ENCODE peak calls at places on chromosomes 16 and 17, in four cellular contexts. B is iris pigment epithelial cell; C is stimulated activated CD8-positive, alpha-beta memory T cell treated with anti-CD3 and anti-CD28 coated beads, Interleukin-2, amount 100 ng/mL, for 48 hours; J is AG04450. W is an unnamed sample.

GRCh38 chr16:2531371-2531695 is at the start of gene CEMP1:
- DNase-seq in B (no peak), J (no peak), C (no peak), W (no peak)

GRCh38 chr16:9900576-9900975 is 281.7 kb downstream of the GRIN2A start:
- DNase-seq in B (no peak), J (no peak), C (no peak), W (no peak)

GRCh38 chr17:82400830-82401229 is 17.3 kb upstream of the HEXD start:
- DNase-seq in C (peak), J (no peak), B (no peak), W (no peak)

GRCh38 chr16:77663711-77664110 is 58.6 kb upstream of the NUDT7 start:
- DNase-seq in B (no peak), C (no peak), J (no peak), W (no peak)

GRCh38 chr17:4938069-4938491 is 1.8 kb downstream of the SLC25A11 start:
- DNase-seq in B (no peak), C (no peak), J (no peak), W (no peak)

GRCh38 chr17:27473748-27474609 is 17.7 kb downstream of the KSR1 start:
- DNase-seq in C (peak), J (no peak), B (no peak), W (peak)

GRCh38 chr17:77887464-77888241 is 70.8 kb upstream of the TNRC6C start:
- DNase-seq in J (peak), C (peak), B (peak), W (peak)

GRCh38 chr17:38743556-38744171 is 4.5 kb downstream of the PCGF2 start:
- DNase-seq in C (no peak), J (no peak), B (no peak), W (no peak)

GRCh38 chr17:4998027-4998665 is 396 bp downstream of the KIF1C start:
- DNase-seq in C (peak), J (no peak), B (peak), W (peak)

GRCh38 chr17:67107811-67108210 is 63.5 kb downstream of the CACNG1 start:
- DNase-seq in C (no peak), B (peak), J (no peak), W (no peak)

GRCh38 chr16:80404847-80405246 is 135.9 kb upstream of the DYNLRB2 start:
- DNase-seq in B (no peak), C (no peak), J (no peak), W (no peak)

GRCh38 chr16:6725634-6726331 is 606.9 kb upstream of the RBFOX1 start:
- DNase-seq in C (no peak), J (no peak), B (peak), W (no peak)

GRCh38 chr17:53426505-53426904 is 396.2 kb upstream of the KIF2B start:
- DNase-seq in C (no peak), J (no peak), B (no peak), W (no peak)

GRCh38 chr16:59899940-59900339 is 1165.8 kb upstream of the GOT2 start:
- DNase-seq in B (no peak), J (no peak), C (no peak), W (no peak)

GRCh38 chr16:68031951-68032350 is 8.9 kb downstream of the DUS2 start:
- DNase-seq in B (peak), J (no peak), C (no peak), W (no peak)

GRCh38 chr17:3963214-3964201 is 729 bp downstream of the ATP2A3 start:
- DNase-seq in C (no peak), J (no peak), B (no peak), W (no peak)

GRCh38 chr17:73747221-73748002 is 103.2 kb upstream of the SDK2 start:
- DNase-seq in J (no peak), B (no peak), C (no peak), W (no peak)

GRCh38 chr17:15447928-15448579 is 19.4 kb downstream of the CDRT4 start:
- DNase-seq in J (no peak), C (no peak), B (no peak), W (peak)

GRCh38 chr17:70621593-70621992 is 452.3 kb downstream of the KCNJ2 start:
- DNase-seq in J (no peak), B (peak), C (no peak), W (peak)

GRCh38 chr17:39402890-39403605 is 1.6 kb upstream of the FBXL20 start:
- DNase-seq in J (no peak), C (no peak), B (no peak), W (no peak)

GRCh38 chr17:42667088-42667951 is 8.2 kb downstream of the TUBG2 start:
- DNase-seq in B (peak), J (no peak), C (no peak), W (peak)

GRCh38 chr16:82027629-82028035 is 7.4 kb upstream of the HSD17B2 start:
- DNase-seq in J (no peak), B (no peak), C (no peak), W (no peak)

GRCh38 chr17:42679001-42679491 is 2.3 kb upstream of the PLEKHH3 start:
- DNase-seq in B (peak), C (no peak), J (no peak), W (peak)

GRCh38 chr17:59746849-59747445 is 39.5 kb downstream of the VMP1 start:
- DNase-seq in B (peak), J (no peak), C (no peak), W (peak)

GRCh38 chr16:66948034-66948821 is 12.8 kb upstream of the CES3 start:
- DNase-seq in C (no peak), J (no peak), B (no peak), W (no peak)

GRCh38 chr17:38345743-38346142 is 2.0 kb upstream of the GPR179 start:
- DNase-seq in B (no peak), C (no peak), J (no peak), W (no peak)

GRCh38 chr16:46830417-46830901 is 521 bp downstream of the C16orf87 start:
- DNase-seq in B (no peak), J (no peak), C (peak), W (peak)

GRCh38 chr17:38419508-38419981 is 8.7 kb upstream of the ARHGAP23 start:
- DNase-seq in B (no peak), C (no peak), J (no peak), W (no peak)

GRCh38 chr17:81665205-81666091 is 957 bp downstream of the OXLD1 start:
- DNase-seq in J (no peak), C (peak), B (peak), W (peak)

GRCh38 chr16:85757341-85757822 is 6.5 kb upstream of the C16orf74 start:
- DNase-seq in J (peak), B (peak), C (no peak), W (no peak)

GRCh38 chr17:19433240-19433639 is 22.2 kb downstream of the RNF112 start:
- DNase-seq in C (no peak), B (no peak), J (no peak), W (no peak)

GRCh38 chr17:48335858-48336500 is 94.0 kb downstream of the SKAP1 start:
- DNase-seq in C (no peak), J (peak), B (peak), W (peak)